ENCODE peak calls at places on chromosome 15, in four cellular contexts. Y, V, X and F are unnamed samples.
A peak's percentile ranks its signal among the peaks of the same experiment; 100 is the strongest.

GRCh38 chr15:56817266-56817665 is 84.0 kb upstream of the ZNF280D start:
- DNase-seq in V (peak; percentile 36), X (no peak), Y (no peak), F (no peak)

GRCh38 chr15:70569718-70570231 is 193.6 kb downstream of the UACA start:
- DNase-seq in X (no peak), Y (no peak), V (peak; percentile 25), F (no peak)

GRCh38 chr15:67089218-67090193 is 24.1 kb downstream of the SMAD3 start:
- DNase-seq in X (peak; percentile 35), Y (no peak), V (peak; percentile 67), F (no peak)

GRCh38 chr15:30038667-30039523 is 43.9 kb upstream of the GOLGA8J start:
- DNase-seq in Y (no peak), V (peak; percentile 46), X (no peak), F (peak; percentile 68)

GRCh38 chr15:77025941-77026411 is 31.1 kb downstream of the PSTPIP1 start:
- DNase-seq in X (no peak), V (no peak), Y (no peak), F (no peak)

GRCh38 chr15:36371509-36371908 is 207.9 kb upstream of the CDIN1 start:
- DNase-seq in V (peak; percentile 68), X (no peak), Y (no peak), F (no peak)

GRCh38 chr15:53522878-53523455 is 236.5 kb downstream of the WDR72 start:
- DNase-seq in V (no peak), Y (peak; percentile 80), X (no peak), F (no peak)

GRCh38 chr15:79003301-79003700 is 58.5 kb upstream of the CTSH start:
- DNase-seq in X (peak; percentile 31), V (peak; percentile 84), Y (no peak), F (no peak)

GRCh38 chr15:63072809-63073277 is 30.3 kb downstream of the TPM1 start:
- DNase-seq in Y (no peak), V (no peak), X (no peak), F (no peak)

GRCh38 chr15:31069360-31070000 is 32.0 kb downstream of the TRPM1 start:
- DNase-seq in Y (no peak), V (no peak), X (peak; percentile 51), F (no peak)

GRCh38 chr15:97902140-97902780 is 58.2 kb upstream of the ARRDC4 start:
- DNase-seq in V (peak; percentile 37), X (no peak), Y (no peak), F (no peak)

GRCh38 chr15:28178727-28179126 is 79.6 kb upstream of the OCA2 start:
- DNase-seq in Y (no peak), X (no peak), V (no peak), F (no peak)

GRCh38 chr15:32030795-32031194 is 480 bp downstream of the CHRNA7 start:
- DNase-seq in X (no peak), Y (no peak), V (peak; percentile 3), F (no peak)

GRCh38 chr15:88621789-88622604 is 857 bp downstream of the AEN start:
- DNase-seq in V (peak; percentile 38), X (peak; percentile 42), Y (no peak), F (no peak)

GRCh38 chr15:66784174-66784573 is 82.1 kb downstream of the SMAD6 start:
- DNase-seq in Y (no peak), X (no peak), V (no peak), F (no peak)

GRCh38 chr15:33581032-33581431 is 270.3 kb downstream of the RYR3 start:
- DNase-seq in V (peak; percentile 58), X (no peak), Y (no peak), F (no peak)

GRCh38 chr15:63968122-63968524 is 78.2 kb downstream of the DAPK2 start:
- DNase-seq in Y (no peak), X (no peak), V (no peak), F (no peak)

GRCh38 chr15:22808761-22809280 is 22.4 kb downstream of the NIPA1 start:
- DNase-seq in Y (no peak), V (no peak), X (no peak), F (no peak)

GRCh38 chr15:51677453-51677852 is 3.9 kb upstream of the SCG3 start:
- DNase-seq in X (no peak), Y (no peak), V (no peak), F (no peak)

GRCh38 chr15:83365370-83365938 is 81.0 kb upstream of the BNC1 start:
- DNase-seq in V (peak; percentile 61), Y (no peak), X (peak; percentile 54), F (peak; percentile 83)

GRCh38 chr15:79408041-79408440 is 24.1 kb upstream of the MINAR1 start:
- DNase-seq in X (no peak), V (no peak), Y (no peak), F (no peak)

GRCh38 chr15:78750566-78750965 is 60.7 kb downstream of the ADAMTS7 start:
- DNase-seq in Y (no peak), X (peak; percentile 36), V (no peak), F (no peak)

GRCh38 chr15:62853114-62853832 is 189.3 kb upstream of the TPM1 start:
- DNase-seq in X (no peak), Y (no peak), V (no peak), F (peak; percentile 58)

GRCh38 chr15:101049856-101050646 is 130.9 kb downstream of the LRRK1 start:
- DNase-seq in X (no peak), Y (no peak), V (no peak), F (no peak)